ENCODE peak calls at places on chromosomes 12 and 14, in four cellular contexts. U, A, H and Q are unnamed samples.

GRCh38 chr14:105500726-105501101 is 9.7 kb downstream of the TEDC1 start:
- DNase-seq in U (no peak), A (no peak), H (no peak), Q (no peak)

GRCh38 chr12:49627752-49628360 is 4.5 kb downstream of the PRPF40B start:
- DNase-seq in U (peak), A (peak), H (no peak), Q (no peak)

GRCh38 chr14:83491091-83491490 is 1957.4 kb upstream of the SEL1L start:
- DNase-seq in U (no peak), A (no peak), H (no peak), Q (no peak)

GRCh38 chr14:94282991-94283723 is 9.9 kb downstream of the SERPINA10 start:
- DNase-seq in U (no peak), A (no peak), H (no peak), Q (no peak)

GRCh38 chr12:110744697-110745264 is 2.1 kb upstream of the PPP1CC start:
- DNase-seq in U (no peak), A (peak), H (peak), Q (no peak)

GRCh38 chr14:81132492-81132891 is 88.3 kb downstream of the GTF2A1 start:
- DNase-seq in U (no peak), A (no peak), H (no peak), Q (no peak)

GRCh38 chr12:11653215-11653753 is 3.8 kb downstream of the ETV6 start:
- DNase-seq in U (no peak), A (no peak), H (peak), Q (no peak)

GRCh38 chr12:115755752-115756140 is 521.7 kb downstream of the MED13L start:
- DNase-seq in U (no peak), A (no peak), H (no peak), Q (no peak)

GRCh38 chr14:35470775-35471174 is 63.2 kb upstream of the INSM2 start:
- DNase-seq in U (no peak), A (no peak), H (no peak), Q (no peak)

GRCh38 chr14:102479777-102480176 is 29.8 kb downstream of the ANKRD9 start:
- DNase-seq in U (peak), A (no peak), H (peak), Q (no peak)

GRCh38 chr14:41167040-41167439 is 439.6 kb upstream of the LRFN5 start:
- DNase-seq in U (no peak), A (no peak), H (no peak), Q (no peak)

GRCh38 chr14:104876251-104876699 is 11.2 kb downstream of the CEP170B start:
- DNase-seq in U (no peak), A (no peak), H (no peak), Q (no peak)

GRCh38 chr14:76467843-76468242 is 91.9 kb downstream of the ESRRB start:
- DNase-seq in U (no peak), A (no peak), H (no peak), Q (no peak)

GRCh38 chr14:70640938-70641547 is 673 bp upstream of the TTC9 start:
- DNase-seq in U (peak), A (peak), H (peak), Q (no peak)

GRCh38 chr12:68686595-68687521 is at the start of gene NUP107:
- DNase-seq in U (peak), A (peak), H (peak), Q (peak)
- TF ChIP-seq POLR2A in U (peak), A (peak), H (peak), Q (no peak)

GRCh38 chr12:10363922-10364838 is 25.7 kb downstream of the KLRK1 start:
- DNase-seq in U (peak), A (peak), H (peak), Q (no peak)
- TF ChIP-seq POLR2A in U (peak), A (no peak), H (peak), Q (no peak)

DNA sequence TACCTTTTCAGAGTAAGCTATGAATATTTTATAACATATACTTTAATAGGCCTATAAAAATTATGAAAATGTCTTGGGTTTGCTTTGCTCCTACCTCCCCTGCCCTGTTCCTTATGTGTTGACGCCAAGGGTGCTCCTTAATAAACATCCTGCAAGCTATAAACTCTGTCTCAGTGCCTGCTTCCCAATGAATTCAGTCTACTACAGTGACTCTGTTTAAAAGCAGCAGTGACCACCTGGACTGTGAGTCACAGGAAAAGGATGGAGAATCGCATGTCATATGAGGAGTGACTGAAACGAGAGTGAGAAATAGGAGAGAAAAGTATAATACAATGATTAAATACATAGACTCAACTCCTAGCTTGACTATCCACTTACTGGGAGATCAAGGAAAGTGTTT is 41.1 kb upstream of the CFAP54 start:
- DNase-seq in U (no peak), A (peak), H (no peak), Q (no peak)
- TF ChIP-seq POLR2A in U (no peak), A (no peak), H (no peak), Q (no peak)

GRCh38 chr12:22409071-22409951 is 74.8 kb upstream of the ST8SIA1 start:
- DNase-seq in U (no peak), A (no peak), H (peak), Q (no peak)
- TF ChIP-seq POLR2A in U (no peak), A (no peak), H (peak), Q (no peak)

DNA sequence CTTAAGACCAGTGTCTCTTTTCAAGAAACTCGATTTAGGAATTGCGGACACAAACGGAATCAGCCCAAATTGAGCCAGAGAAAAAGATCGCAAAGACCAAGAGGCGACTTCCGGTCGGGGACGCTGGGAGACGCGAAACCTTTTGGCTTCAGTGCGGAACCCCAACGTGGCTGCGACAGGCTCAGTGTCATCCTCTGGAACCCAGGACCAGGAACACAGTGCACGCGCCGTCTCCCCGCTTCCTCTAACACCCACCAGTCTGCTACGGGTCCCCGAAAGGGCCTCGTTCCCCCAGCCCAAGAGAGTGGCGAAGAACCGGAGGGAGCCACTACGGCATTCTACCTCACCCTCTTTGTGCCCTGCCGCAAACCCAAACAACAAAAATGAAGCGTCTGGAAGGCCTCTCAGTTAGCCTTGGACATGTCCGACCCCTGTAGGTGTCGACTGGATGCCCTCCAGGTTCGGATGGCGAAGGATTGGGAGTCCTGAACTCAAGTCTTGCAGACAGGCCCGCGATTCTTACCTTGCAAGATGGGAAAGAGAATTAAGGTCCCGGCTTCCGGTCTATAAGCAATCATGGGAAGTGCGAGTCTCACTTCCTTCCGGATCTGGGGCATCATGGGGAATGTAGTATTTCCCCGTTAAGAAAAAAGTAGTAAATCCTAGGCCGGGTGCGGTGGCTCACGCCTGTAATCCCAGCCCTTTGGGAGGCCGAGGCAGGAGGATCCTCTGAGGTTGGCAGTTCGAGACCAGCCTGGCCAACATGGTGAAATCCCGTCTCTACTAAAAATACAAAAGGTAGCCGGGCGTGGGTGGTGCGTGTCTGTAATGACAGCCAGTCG is at the start of gene RPL6:
- DNase-seq in U (peak), A (peak), H (peak), Q (no peak)
- TF ChIP-seq POLR2A in U (peak), A (peak), H (peak), Q (peak)

GRCh38 chr12:93742086-93742934 is 65.1 kb downstream of the CRADD start:
- DNase-seq in U (peak), A (peak), H (peak), Q (no peak)
- TF ChIP-seq POLR2A in U (peak), A (no peak), H (no peak), Q (no peak)

DNA sequence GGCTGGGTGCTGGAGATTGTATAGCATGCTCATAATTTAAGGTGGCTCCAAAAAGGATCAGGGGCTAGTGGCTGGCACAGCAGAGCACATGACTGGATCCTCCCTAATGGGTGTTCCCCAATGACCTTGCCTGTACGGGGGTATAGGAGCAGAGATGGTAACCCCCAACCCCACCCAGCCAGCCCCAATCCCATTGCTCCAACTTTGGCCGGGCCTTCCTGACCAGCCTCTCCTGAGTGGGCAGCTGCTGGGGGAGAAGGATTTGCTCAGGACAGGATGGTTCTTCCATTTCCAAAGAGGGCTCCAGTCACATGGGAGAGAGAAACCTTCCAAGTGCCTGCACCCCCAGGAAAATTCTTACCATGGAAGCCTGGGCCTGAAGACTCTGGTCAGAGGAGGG is 15.3 kb upstream of the NR4A1 start:
- DNase-seq in U (no peak), A (no peak), H (no peak), Q (no peak)
- TF ChIP-seq POLR2A in U (no peak), A (no peak), H (no peak), Q (no peak)

DNA sequence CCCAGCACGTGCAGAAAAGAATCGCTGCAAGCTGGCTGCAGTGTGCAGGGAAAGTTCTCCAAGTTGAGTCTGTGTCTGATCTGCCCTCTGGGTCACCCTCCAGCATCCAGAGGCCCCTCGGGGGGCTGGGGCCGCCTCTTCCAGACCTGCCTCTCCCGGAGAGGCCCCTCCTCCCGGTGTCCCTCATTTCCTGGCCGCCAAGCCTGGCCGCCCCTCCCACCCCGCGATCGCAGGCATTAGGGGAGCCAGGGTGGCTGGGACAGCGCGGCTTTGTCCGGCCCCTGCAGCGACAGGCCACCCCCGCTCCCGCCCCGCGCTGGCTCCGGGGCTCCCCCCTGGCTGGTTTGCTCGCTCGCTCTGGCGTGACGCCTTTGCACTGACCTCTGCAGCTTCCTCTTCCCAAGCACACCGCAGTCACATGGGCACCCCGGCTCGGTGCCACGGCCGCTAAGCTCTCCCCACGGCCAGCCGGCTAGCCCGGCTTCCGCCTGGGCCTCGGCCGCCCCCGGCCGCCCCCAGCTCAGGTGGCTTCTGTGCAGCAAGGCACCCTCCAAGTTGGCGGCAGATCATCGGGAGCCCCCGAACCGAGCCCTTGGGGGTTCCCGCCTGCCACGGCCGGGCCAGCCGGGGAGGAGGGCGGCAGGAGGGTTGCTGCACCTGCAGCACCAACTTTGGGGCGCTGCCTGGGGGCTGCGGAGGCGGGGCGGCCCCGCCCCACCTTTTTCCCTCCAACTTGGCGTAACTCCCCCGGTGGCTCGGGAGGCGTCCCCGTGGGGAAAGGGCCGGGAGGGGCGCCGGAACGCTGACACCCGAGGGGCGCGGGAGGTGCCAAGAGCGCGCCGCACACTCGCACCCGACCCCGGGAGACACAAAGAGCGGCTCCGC is 43.7 kb downstream of the KDM2B start:
- DNase-seq in U (peak), A (peak), H (peak), Q (no peak)
- TF ChIP-seq POLR2A in U (peak), A (no peak), H (peak), Q (no peak)